ENCODE peak calls at places on chromosomes 11 and 22, in seven cellular contexts. X, J, Q, C, Y, Z and B are unnamed samples.
A peak's percentile ranks its signal among the peaks of the same experiment; 100 is the strongest.

GRCh38 chr11:14114269-14114668 is 151.7 kb downstream of the SPON1 start:
- DNase-seq in C (no peak), Q (no peak), Z (no peak), J (no peak), Y (no peak), X (no peak), B (no peak)

GRCh38 chr11:82978422-82979099 is 77.0 kb downstream of the DDIAS start:
- DNase-seq in Z (no peak), X (peak; percentile 72), Y (peak; percentile 60), J (no peak), C (no peak), Q (peak; percentile 42), B (peak; percentile 76)

GRCh38 chr11:29256580-29256979 is 760.2 kb downstream of the KCNA4 start:
- DNase-seq in C (no peak), J (no peak), Z (no peak), X (no peak), Q (peak; percentile 42), Y (no peak), B (no peak)

GRCh38 chr11:78690588-78690987 is 115.9 kb upstream of the NARS2 start:
- DNase-seq in X (no peak), Y (no peak), J (no peak), C (no peak), Q (no peak), Z (no peak), B (peak; percentile 8)

GRCh38 chr11:133955091-133955846 is 1.5 kb downstream of the IGSF9B start:
- DNase-seq in Q (no peak), C (no peak), X (no peak), Z (peak; percentile 76), J (no peak), Y (no peak), B (no peak)

GRCh38 chr11:93122535-93122934 is 75.3 kb downstream of the SLC36A4 start:
- DNase-seq in Y (no peak), J (no peak), C (no peak), X (no peak), Q (no peak), Z (no peak), B (no peak)

GRCh38 chr11:106271686-106272085 is 194.2 kb downstream of the AASDHPPT start:
- DNase-seq in J (no peak), X (no peak), Z (no peak), C (no peak), Y (no peak), Q (no peak), B (no peak)

GRCh38 chr11:120186799-120187591 is 23.8 kb upstream of the OAF start:
- DNase-seq in Y (no peak), X (no peak), Q (no peak), C (no peak), J (peak; percentile 59), Z (no peak), B (no peak)

GRCh38 chr11:46421257-46421880 is 29.8 kb upstream of the CHRM4 start:
- DNase-seq in C (no peak), J (no peak), X (no peak), Z (peak; percentile 14), Y (no peak), Q (no peak), B (no peak)

GRCh38 chr22:46054878-46055158 is 77.9 kb upstream of the WNT7B start:
- DNase-seq in J (peak; percentile 22), Q (peak; percentile 71), Z (no peak), Y (no peak), X (no peak), C (no peak), B (no peak)

GRCh38 chr11:130180491-130180890 is 20.9 kb downstream of the ST14 start:
- DNase-seq in Q (no peak), J (no peak), X (peak; percentile 70), Y (no peak), Z (no peak), C (no peak), B (peak; percentile 16)
- H3K4me3 ChIP-seq in Q (no peak overlapping the region), J (no peak overlapping the region), X (no peak overlapping the region), Y (no peak overlapping the region), Z (no peak overlapping the region), C (no peak overlapping the region), B (no peak overlapping the region)

GRCh38 chr22:47154621-47155081 is 392.2 kb downstream of the TBC1D22A start:
- DNase-seq in X (peak; percentile 20), Z (peak; percentile 64), J (no peak), Y (peak; percentile 9), Q (no peak), C (peak; percentile 57), B (peak; percentile 53)
- H3K4me3 ChIP-seq in X (no peak overlapping the region), Z (peak overlapping the region; percentile 31), J (no peak overlapping the region), Y (no peak overlapping the region), Q (no peak overlapping the region), C (no peak overlapping the region), B (no peak overlapping the region)

DNA sequence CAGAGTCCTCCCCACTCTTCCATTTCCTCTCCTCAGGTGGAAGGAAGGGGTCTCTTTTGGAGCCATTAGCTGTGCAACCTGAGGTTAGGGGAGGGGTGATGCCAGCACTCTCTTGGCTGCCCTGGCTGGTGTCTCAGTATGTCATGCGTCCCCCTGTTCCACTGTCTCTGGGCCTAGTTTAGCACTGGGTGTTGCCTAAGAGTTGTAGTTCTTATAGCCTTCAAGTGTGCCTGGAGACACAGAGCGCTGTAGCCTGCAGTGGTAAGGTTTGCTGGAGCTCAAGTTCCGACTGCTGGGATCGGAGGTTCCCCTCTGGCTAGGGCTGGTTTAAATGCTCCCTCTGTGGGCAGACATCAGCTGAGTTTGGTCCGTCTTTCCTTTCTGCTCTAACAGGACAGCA is 20.9 kb downstream of the OR10D3 start:
- DNase-seq in Z (no peak), X (no peak), Q (no peak), Y (no peak), J (no peak), C (no peak), B (no peak)
- H3K4me3 ChIP-seq in Z (no peak overlapping the region), X (no peak overlapping the region), Q (no peak overlapping the region), Y (no peak overlapping the region), J (no peak overlapping the region), C (no peak overlapping the region), B (no peak overlapping the region)

DNA sequence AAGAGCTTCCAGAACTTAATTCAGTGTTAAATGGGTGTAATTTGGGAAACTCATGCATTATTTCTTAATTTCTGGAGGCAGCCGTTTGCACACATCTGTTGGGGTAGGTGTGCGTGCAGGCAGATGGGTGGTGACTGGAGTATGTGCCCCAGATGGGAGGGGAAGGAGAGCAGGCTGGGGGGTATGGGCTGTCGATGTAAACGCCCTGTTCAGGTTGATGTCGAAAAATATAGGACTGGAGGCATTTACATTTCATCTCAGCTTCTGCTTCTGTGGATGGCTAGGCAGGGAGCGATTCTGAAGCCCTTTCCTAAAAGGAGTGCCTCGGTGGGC is 13.8 kb upstream of the SHISAL1 start:
- DNase-seq in X (no peak), J (no peak), Q (no peak), Y (no peak), C (no peak), Z (no peak), B (no peak)
- H3K4me3 ChIP-seq in X (no peak overlapping the region), J (peak overlapping the region; percentile 56), Q (no peak overlapping the region), Y (peak overlapping the region; percentile 63), C (peak overlapping the region; percentile 31), Z (peak overlapping the region; percentile 51), B (peak overlapping the region; percentile 54)